ENCODE peak calls at places on chromosomes 13 and 19, in ten cellular contexts. One of them, this sample, is unnamed.

GRCh38 chr19:48644839-48645651 is 942 bp downstream of the CA11 start:
- DNase-seq in GM23248: peak
- DNase-seq in stimulated activated CD8-positive, alpha-beta memory T cell treated with anti-CD3 and anti-CD28 coated beads, Interleukin-4, amount 100 ng/mL, for 1 hour: no peak
- DNase-seq in fibroblast of mammary gland: peak
- DNase-seq in dermis blood vessel endothelial cell: peak
- DNase-seq in HS-27A: no peak
- DNase-seq in heart right ventricle: peak
- DNase-seq in T-helper 17 cell: peak
- DNase-seq in CD8-positive, alpha-beta memory T cell: peak
- DNase-seq in DMS79 treated with DMSO at 0.1 percent for 48 hours: peak
- DNase-seq in this sample: no peak

GRCh38 chr13:50080856-50081105 is 65.5 kb downstream of the KCNRG start:
- DNase-seq in GM23248: peak
- DNase-seq in stimulated activated CD8-positive, alpha-beta memory T cell treated with anti-CD3 and anti-CD28 coated beads, Interleukin-4, amount 100 ng/mL, for 1 hour: no peak
- DNase-seq in fibroblast of mammary gland: peak
- DNase-seq in dermis blood vessel endothelial cell: peak
- DNase-seq in HS-27A: no peak
- DNase-seq in heart right ventricle: no peak
- DNase-seq in T-helper 17 cell: no peak
- DNase-seq in CD8-positive, alpha-beta memory T cell: no peak
- DNase-seq in DMS79 treated with DMSO at 0.1 percent for 48 hours: peak
- DNase-seq in this sample: no peak

GRCh38 chr19:19997656-19998268 is 41.5 kb downstream of the ZNF682 start:
- DNase-seq in GM23248: peak
- DNase-seq in stimulated activated CD8-positive, alpha-beta memory T cell treated with anti-CD3 and anti-CD28 coated beads, Interleukin-4, amount 100 ng/mL, for 1 hour: no peak
- DNase-seq in fibroblast of mammary gland: peak
- DNase-seq in dermis blood vessel endothelial cell: peak
- DNase-seq in HS-27A: no peak
- DNase-seq in heart right ventricle: peak
- DNase-seq in T-helper 17 cell: peak
- DNase-seq in CD8-positive, alpha-beta memory T cell: peak
- DNase-seq in DMS79 treated with DMSO at 0.1 percent for 48 hours: no peak
- DNase-seq in this sample: no peak

GRCh38 chr19:7395793-7396192 is 47.1 kb downstream of the ARHGEF18 start:
- DNase-seq in GM23248: no peak
- DNase-seq in stimulated activated CD8-positive, alpha-beta memory T cell treated with anti-CD3 and anti-CD28 coated beads, Interleukin-4, amount 100 ng/mL, for 1 hour: no peak
- DNase-seq in fibroblast of mammary gland: no peak
- DNase-seq in dermis blood vessel endothelial cell: peak
- DNase-seq in HS-27A: no peak
- DNase-seq in heart right ventricle: no peak
- DNase-seq in T-helper 17 cell: no peak
- DNase-seq in CD8-positive, alpha-beta memory T cell: no peak
- DNase-seq in DMS79 treated with DMSO at 0.1 percent for 48 hours: no peak
- DNase-seq in this sample: no peak

GRCh38 chr19:3176715-3177501 is 1.7 kb upstream of the S1PR4 start:
- DNase-seq in GM23248: peak
- DNase-seq in stimulated activated CD8-positive, alpha-beta memory T cell treated with anti-CD3 and anti-CD28 coated beads, Interleukin-4, amount 100 ng/mL, for 1 hour: peak
- DNase-seq in fibroblast of mammary gland: peak
- DNase-seq in dermis blood vessel endothelial cell: no peak
- DNase-seq in HS-27A: no peak
- DNase-seq in heart right ventricle: no peak
- DNase-seq in T-helper 17 cell: peak
- DNase-seq in CD8-positive, alpha-beta memory T cell: peak
- DNase-seq in DMS79 treated with DMSO at 0.1 percent for 48 hours: no peak
- DNase-seq in this sample: no peak

GRCh38 chr13:67588607-67589006 is 358.5 kb upstream of the PCDH9 start:
- DNase-seq in GM23248: no peak
- DNase-seq in stimulated activated CD8-positive, alpha-beta memory T cell treated with anti-CD3 and anti-CD28 coated beads, Interleukin-4, amount 100 ng/mL, for 1 hour: no peak
- DNase-seq in fibroblast of mammary gland: no peak
- DNase-seq in dermis blood vessel endothelial cell: no peak
- DNase-seq in HS-27A: no peak
- DNase-seq in heart right ventricle: no peak
- DNase-seq in T-helper 17 cell: no peak
- DNase-seq in CD8-positive, alpha-beta memory T cell: no peak
- DNase-seq in DMS79 treated with DMSO at 0.1 percent for 48 hours: no peak
- DNase-seq in this sample: no peak

GRCh38 chr13:71771144-71771543 is 95.9 kb downstream of the DACH1 start:
- DNase-seq in GM23248: no peak
- DNase-seq in stimulated activated CD8-positive, alpha-beta memory T cell treated with anti-CD3 and anti-CD28 coated beads, Interleukin-4, amount 100 ng/mL, for 1 hour: no peak
- DNase-seq in fibroblast of mammary gland: no peak
- DNase-seq in dermis blood vessel endothelial cell: no peak
- DNase-seq in HS-27A: no peak
- DNase-seq in heart right ventricle: no peak
- DNase-seq in T-helper 17 cell: no peak
- DNase-seq in CD8-positive, alpha-beta memory T cell: no peak
- DNase-seq in DMS79 treated with DMSO at 0.1 percent for 48 hours: no peak
- DNase-seq in this sample: no peak

GRCh38 chr19:14577885-14578427 is 4.9 kb upstream of the CLEC17A start:
- DNase-seq in GM23248: no peak
- DNase-seq in stimulated activated CD8-positive, alpha-beta memory T cell treated with anti-CD3 and anti-CD28 coated beads, Interleukin-4, amount 100 ng/mL, for 1 hour: no peak
- DNase-seq in fibroblast of mammary gland: no peak
- DNase-seq in dermis blood vessel endothelial cell: no peak
- DNase-seq in HS-27A: no peak
- DNase-seq in heart right ventricle: no peak
- DNase-seq in T-helper 17 cell: no peak
- DNase-seq in CD8-positive, alpha-beta memory T cell: no peak
- DNase-seq in DMS79 treated with DMSO at 0.1 percent for 48 hours: no peak
- DNase-seq in this sample: no peak

GRCh38 chr19:46718157-46718933 is 1.4 kb upstream of the PRKD2 start:
- DNase-seq in GM23248: peak
- DNase-seq in stimulated activated CD8-positive, alpha-beta memory T cell treated with anti-CD3 and anti-CD28 coated beads, Interleukin-4, amount 100 ng/mL, for 1 hour: no peak
- DNase-seq in fibroblast of mammary gland: no peak
- DNase-seq in dermis blood vessel endothelial cell: peak
- DNase-seq in HS-27A: no peak
- DNase-seq in heart right ventricle: no peak
- DNase-seq in T-helper 17 cell: peak
- DNase-seq in CD8-positive, alpha-beta memory T cell: peak
- DNase-seq in DMS79 treated with DMSO at 0.1 percent for 48 hours: no peak
- DNase-seq in this sample: peak

GRCh38 chr13:50549221-50549942 is 294.1 kb downstream of the DLEU7 start:
- DNase-seq in GM23248: no peak
- DNase-seq in stimulated activated CD8-positive, alpha-beta memory T cell treated with anti-CD3 and anti-CD28 coated beads, Interleukin-4, amount 100 ng/mL, for 1 hour: no peak
- DNase-seq in fibroblast of mammary gland: no peak
- DNase-seq in dermis blood vessel endothelial cell: no peak
- DNase-seq in HS-27A: no peak
- DNase-seq in heart right ventricle: no peak
- DNase-seq in T-helper 17 cell: no peak
- DNase-seq in CD8-positive, alpha-beta memory T cell: no peak
- DNase-seq in DMS79 treated with DMSO at 0.1 percent for 48 hours: no peak
- DNase-seq in this sample: no peak

GRCh38 chr19:50204811-50205675 is 1.6 kb downstream of the MYH14 start:
- DNase-seq in GM23248: no peak
- DNase-seq in stimulated activated CD8-positive, alpha-beta memory T cell treated with anti-CD3 and anti-CD28 coated beads, Interleukin-4, amount 100 ng/mL, for 1 hour: no peak
- DNase-seq in fibroblast of mammary gland: no peak
- DNase-seq in dermis blood vessel endothelial cell: no peak
- DNase-seq in HS-27A: no peak
- DNase-seq in heart right ventricle: peak
- DNase-seq in T-helper 17 cell: no peak
- DNase-seq in CD8-positive, alpha-beta memory T cell: no peak
- DNase-seq in DMS79 treated with DMSO at 0.1 percent for 48 hours: peak
- DNase-seq in this sample: no peak

GRCh38 chr19:46659151-46660007 is 1.6 kb downstream of the DACT3 start:
- DNase-seq in GM23248: peak
- DNase-seq in stimulated activated CD8-positive, alpha-beta memory T cell treated with anti-CD3 and anti-CD28 coated beads, Interleukin-4, amount 100 ng/mL, for 1 hour: no peak
- DNase-seq in fibroblast of mammary gland: no peak
- DNase-seq in dermis blood vessel endothelial cell: no peak
- DNase-seq in HS-27A: no peak
- DNase-seq in heart right ventricle: peak
- DNase-seq in T-helper 17 cell: no peak
- DNase-seq in CD8-positive, alpha-beta memory T cell: no peak
- DNase-seq in DMS79 treated with DMSO at 0.1 percent for 48 hours: no peak
- DNase-seq in this sample: no peak

GRCh38 chr13:29922281-29922821 is 71.9 kb upstream of the UBL3 start:
- DNase-seq in GM23248: peak
- DNase-seq in stimulated activated CD8-positive, alpha-beta memory T cell treated with anti-CD3 and anti-CD28 coated beads, Interleukin-4, amount 100 ng/mL, for 1 hour: no peak
- DNase-seq in fibroblast of mammary gland: peak
- DNase-seq in dermis blood vessel endothelial cell: no peak
- DNase-seq in HS-27A: no peak
- DNase-seq in heart right ventricle: no peak
- DNase-seq in T-helper 17 cell: no peak
- DNase-seq in CD8-positive, alpha-beta memory T cell: no peak
- DNase-seq in DMS79 treated with DMSO at 0.1 percent for 48 hours: no peak
- DNase-seq in this sample: no peak

GRCh38 chr19:17511724-17512573 is 500 bp downstream of the PGLS start:
- DNase-seq in GM23248: peak
- DNase-seq in stimulated activated CD8-positive, alpha-beta memory T cell treated with anti-CD3 and anti-CD28 coated beads, Interleukin-4, amount 100 ng/mL, for 1 hour: peak
- DNase-seq in fibroblast of mammary gland: peak
- DNase-seq in dermis blood vessel endothelial cell: peak
- DNase-seq in HS-27A: peak
- DNase-seq in heart right ventricle: peak
- DNase-seq in T-helper 17 cell: peak
- DNase-seq in CD8-positive, alpha-beta memory T cell: peak
- DNase-seq in DMS79 treated with DMSO at 0.1 percent for 48 hours: peak
- DNase-seq in this sample: peak

GRCh38 chr19:13095934-13096890 is 6.4 kb downstream of the LYL1 start:
- DNase-seq in GM23248: no peak
- DNase-seq in stimulated activated CD8-positive, alpha-beta memory T cell treated with anti-CD3 and anti-CD28 coated beads, Interleukin-4, amount 100 ng/mL, for 1 hour: no peak
- DNase-seq in fibroblast of mammary gland: no peak
- DNase-seq in dermis blood vessel endothelial cell: peak
- DNase-seq in HS-27A: no peak
- DNase-seq in heart right ventricle: no peak
- DNase-seq in T-helper 17 cell: no peak
- DNase-seq in CD8-positive, alpha-beta memory T cell: no peak
- DNase-seq in DMS79 treated with DMSO at 0.1 percent for 48 hours: no peak
- DNase-seq in this sample: no peak

GRCh38 chr13:49343731-49344130 is 96.0 kb downstream of the CDADC1 start:
- DNase-seq in GM23248: peak
- DNase-seq in stimulated activated CD8-positive, alpha-beta memory T cell treated with anti-CD3 and anti-CD28 coated beads, Interleukin-4, amount 100 ng/mL, for 1 hour: no peak
- DNase-seq in fibroblast of mammary gland: no peak
- DNase-seq in dermis blood vessel endothelial cell: no peak
- DNase-seq in HS-27A: no peak
- DNase-seq in heart right ventricle: no peak
- DNase-seq in T-helper 17 cell: no peak
- DNase-seq in CD8-positive, alpha-beta memory T cell: no peak
- DNase-seq in DMS79 treated with DMSO at 0.1 percent for 48 hours: no peak
- DNase-seq in this sample: no peak

GRCh38 chr19:3304871-3305423 is 61.4 kb upstream of the NFIC start:
- DNase-seq in GM23248: peak
- DNase-seq in stimulated activated CD8-positive, alpha-beta memory T cell treated with anti-CD3 and anti-CD28 coated beads, Interleukin-4, amount 100 ng/mL, for 1 hour: peak
- DNase-seq in fibroblast of mammary gland: peak
- DNase-seq in dermis blood vessel endothelial cell: peak
- DNase-seq in HS-27A: peak
- DNase-seq in heart right ventricle: peak
- DNase-seq in T-helper 17 cell: peak
- DNase-seq in CD8-positive, alpha-beta memory T cell: peak
- DNase-seq in DMS79 treated with DMSO at 0.1 percent for 48 hours: peak
- DNase-seq in this sample: no peak

GRCh38 chr13:77871596-77871995 is 47.0 kb downstream of the EDNRB start:
- DNase-seq in GM23248: no peak
- DNase-seq in stimulated activated CD8-positive, alpha-beta memory T cell treated with anti-CD3 and anti-CD28 coated beads, Interleukin-4, amount 100 ng/mL, for 1 hour: no peak
- DNase-seq in fibroblast of mammary gland: no peak
- DNase-seq in dermis blood vessel endothelial cell: no peak
- DNase-seq in HS-27A: no peak
- DNase-seq in heart right ventricle: no peak
- DNase-seq in T-helper 17 cell: no peak
- DNase-seq in CD8-positive, alpha-beta memory T cell: no peak
- DNase-seq in DMS79 treated with DMSO at 0.1 percent for 48 hours: no peak
- DNase-seq in this sample: no peak

This sample was measured in SIG-M5.